ENCODE peak calls at places on chromosomes 12 and 14, in four cellular contexts. F, I, W and D are unnamed samples.

GRCh38 chr14:57918791-57919190 is 52.9 kb upstream of the SLC35F4 start:
- DNase-seq in F (no peak), I (no peak), W (no peak), D (no peak)

GRCh38 chr14:35261774-35262173 is 30.4 kb upstream of the PSMA6 start:
- DNase-seq in F (no peak), I (no peak), W (no peak), D (no peak)

GRCh38 chr14:53949201-53949600 is 7.4 kb downstream of the BMP4 start:
- DNase-seq in F (no peak), I (no peak), W (no peak), D (no peak)

GRCh38 chr14:72651715-72652114 is 242.2 kb downstream of the DPF3 start:
- DNase-seq in F (no peak), I (no peak), W (no peak), D (no peak)

GRCh38 chr14:23577004-23577681 is 1.4 kb downstream of the JPH4 start:
- DNase-seq in F (no peak), I (peak), W (no peak), D (no peak)

GRCh38 chr12:87107270-87107669 is 851.1 kb upstream of the MGAT4C start:
- DNase-seq in F (no peak), I (no peak), W (no peak), D (no peak)

GRCh38 chr12:124640096-124640495 is 72.7 kb upstream of the NCOR2 start:
- DNase-seq in F (no peak), I (no peak), W (peak), D (peak)

GRCh38 chr14:89702151-89702936 is 252.2 kb downstream of the EFCAB11 start:
- DNase-seq in F (no peak), I (no peak), W (peak), D (no peak)

GRCh38 chr14:72839753-72840390 is 54.0 kb downstream of the DPF3 start:
- DNase-seq in F (no peak), I (no peak), W (no peak), D (no peak)

GRCh38 chr12:95506707-95507523 is 33.0 kb downstream of the METAP2 start:
- DNase-seq in F (no peak), I (no peak), W (no peak), D (no peak)

DNA sequence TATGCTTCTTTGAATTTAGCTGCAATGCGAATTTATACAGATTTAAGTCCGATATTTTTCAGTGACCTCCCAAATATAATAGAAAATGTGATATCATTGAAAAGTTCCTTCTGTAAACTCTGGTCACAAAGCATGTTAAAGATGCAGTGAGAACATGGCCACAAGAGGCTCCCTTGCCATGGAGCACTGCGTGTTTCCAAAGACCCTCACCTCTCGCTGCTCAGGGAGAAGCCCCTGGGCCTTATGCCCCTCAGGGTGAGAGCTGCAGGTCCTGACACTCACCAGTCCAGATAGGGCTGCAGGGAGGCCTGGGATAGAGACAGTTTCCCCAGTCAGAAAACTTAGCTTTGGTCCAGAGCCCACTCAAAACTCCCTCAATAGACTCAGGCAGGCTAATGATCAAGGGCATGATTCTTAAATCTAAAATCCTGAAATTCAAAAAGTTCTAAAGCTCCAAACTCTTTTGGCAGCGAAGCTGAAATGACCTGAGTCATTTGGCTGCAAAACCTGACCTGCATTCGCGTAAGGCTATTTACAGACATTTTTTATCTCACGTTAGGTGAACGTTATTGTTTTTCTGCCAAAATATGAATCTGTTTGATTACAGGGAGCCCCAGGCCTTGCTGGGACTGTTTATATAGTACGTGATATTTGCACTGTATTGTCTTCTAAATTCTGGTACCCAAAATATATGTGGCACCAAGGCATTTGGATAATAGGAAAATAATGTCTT is 67.8 kb downstream of the CAPZA3 start:
- DNase-seq in F (no peak), I (peak), W (no peak), D (no peak)
- TF ChIP-seq CTCF in F (no peak), I (peak), W (no peak), D (no peak)

GRCh38 chr14:104726600-104727451 is 2.8 kb downstream of the ADSS1 start:
- DNase-seq in F (no peak), I (no peak), W (no peak), D (no peak)
- TF ChIP-seq CTCF in F (no peak), I (peak), W (no peak), D (no peak)

GRCh38 chr14:88385212-88386101 is at the start of gene SPATA7:
- DNase-seq in F (peak), I (peak), W (peak), D (peak)
- TF ChIP-seq CTCF in F (no peak), I (no peak), W (no peak), D (no peak)

GRCh38 chr12:29889737-29890136 is 106.0 kb upstream of the TMTC1 start:
- DNase-seq in F (no peak), I (peak), W (peak), D (no peak)
- TF ChIP-seq CTCF in F (peak), I (peak), W (peak), D (peak)

GRCh38 chr12:104641862-104642261 is 185.1 kb downstream of the CHST11 start:
- DNase-seq in F (peak), I (no peak), W (no peak), D (peak)
- TF ChIP-seq CTCF in F (peak), I (no peak), W (no peak), D (peak)

GRCh38 chr14:65938738-65939137 is 526.2 kb downstream of the FUT8 start:
- DNase-seq in F (no peak), I (no peak), W (no peak), D (no peak)
- TF ChIP-seq CTCF in F (no peak), I (no peak), W (no peak), D (no peak)